ENCODE peak calls at places on chromosomes 3 and 15, in seven cellular contexts. N is activated T-helper 1 cell treated with Interleukin-2 at 50 U/mL for 16 hours, I is skeletal muscle cell, K is B cell, H is RWPE1, G is ACHN, E is naive B cell. L is an unnamed sample.

GRCh38 chr3:45689787-45690145 is 570 bp downstream of the SACM1L start:
- DNase-seq in N (no peak), G (peak; percentile 30), I (no peak), E (no peak), K (no peak), H (no peak), L (no peak)

GRCh38 chr3:127286571-127287140 is 1.2 kb downstream of the PRR20G start:
- DNase-seq in H (peak; percentile 74), K (no peak), G (peak; percentile 39), E (no peak), I (no peak), N (no peak), L (no peak)

GRCh38 chr15:36914466-36914865 is 185.9 kb downstream of the MEIS2 start:
- DNase-seq in N (no peak), K (no peak), E (no peak), G (no peak), H (no peak), I (no peak), L (no peak)

GRCh38 chr3:31984321-31984720 is 2.8 kb downstream of the ZNF860 start:
- DNase-seq in E (no peak), I (no peak), N (no peak), G (no peak), K (no peak), H (no peak), L (no peak)

GRCh38 chr15:89685995-89686394 is 4.6 kb downstream of the PEX11A start:
- DNase-seq in G (no peak), I (no peak), K (no peak), N (no peak), H (no peak), E (no peak), L (no peak)

GRCh38 chr3:11558002-11558401 is 85.7 kb downstream of the VGLL4 start:
- DNase-seq in G (no peak), K (no peak), H (peak; percentile 71), N (no peak), E (no peak), I (peak; percentile 66), L (no peak)

GRCh38 chr3:70985572-70985971 is 598.0 kb downstream of the FOXP1 start:
- DNase-seq in N (no peak), G (no peak), H (no peak), E (no peak), K (no peak), I (no peak), L (no peak)

GRCh38 chr15:43067717-43068461 is 37.9 kb downstream of the UBR1 start:
- DNase-seq in E (no peak), K (no peak), N (no peak), I (peak; percentile 4), G (no peak), H (no peak), L (no peak)

GRCh38 chr3:52004158-52004787 is 8.6 kb upstream of the RPL29 start:
- DNase-seq in E (no peak), G (no peak), K (no peak), I (peak; percentile 20), N (no peak), H (no peak), L (no peak)

GRCh38 chr3:37855363-37855970 is 6.2 kb upstream of the CTDSPL start:
- DNase-seq in E (peak; percentile 57), H (peak; percentile 38), G (peak; percentile 59), I (no peak), K (peak; percentile 66), N (peak; percentile 52), L (peak; percentile 40)

GRCh38 chr3:124545891-124546290 is 184.4 kb upstream of the UMPS start:
- DNase-seq in H (no peak), E (no peak), K (no peak), G (no peak), I (no peak), N (no peak), L (no peak)

GRCh38 chr3:54572197-54572895 is 355.5 kb downstream of the LRTM1 start:
- DNase-seq in K (no peak), E (no peak), G (peak; percentile 44), I (no peak), H (no peak), N (no peak), L (no peak)

GRCh38 chr15:82298520-82298919 is 35.9 kb downstream of the SAXO2 start:
- DNase-seq in I (no peak), H (no peak), K (peak; percentile 39), N (peak; percentile 58), E (peak; percentile 24), G (no peak), L (peak; percentile 43)

GRCh38 chr3:160226740-160227048 is 1.5 kb downstream of the C3orf80 start:
- DNase-seq in K (no peak), I (no peak), N (no peak), G (no peak), E (no peak), H (no peak), L (no peak)

GRCh38 chr3:50708620-50709019 is 33.9 kb downstream of the DOCK3 start:
- DNase-seq in E (no peak), G (no peak), I (no peak), H (no peak), N (no peak), K (no peak), L (no peak)

GRCh38 chr15:89820651-89821611 is 6.3 kb upstream of the ANPEP start:
- DNase-seq in E (no peak), N (no peak), H (peak; percentile 66), G (no peak), K (no peak), I (no peak), L (no peak)

GRCh38 chr3:11096266-11097135 is 57.8 kb upstream of the HRH1 start:
- DNase-seq in N (no peak), H (peak; percentile 89), E (no peak), I (peak; percentile 86), K (no peak), G (peak; percentile 84), L (peak; percentile 32)

GRCh38 chr3:114721209-114721608 is 425.9 kb downstream of the ZBTB20 start:
- DNase-seq in N (no peak), I (no peak), H (no peak), K (no peak), G (no peak), E (no peak), L (no peak)

GRCh38 chr3:185152433-185153169 is at the start of gene C3orf70:
- DNase-seq in H (peak; percentile 17), K (peak; percentile 37), I (no peak), G (peak; percentile 16), E (no peak), N (no peak), L (peak; percentile 52)

GRCh38 chr15:44340410-44340809 is 51.9 kb downstream of the GOLM2 start:
- DNase-seq in H (peak; percentile 71), K (no peak), N (no peak), G (no peak), E (no peak), I (peak; percentile 30), L (no peak)

GRCh38 chr3:104947946-104948345 is 418.8 kb upstream of the ALCAM start:
- DNase-seq in K (no peak), I (no peak), N (no peak), G (no peak), E (no peak), H (no peak), L (no peak)

GRCh38 chr3:189001559-189001958 is 170.2 kb upstream of the TPRG1 start:
- DNase-seq in E (no peak), G (peak; percentile 61), H (peak; percentile 68), I (peak; percentile 38), N (no peak), K (no peak), L (no peak)

GRCh38 chr3:99808163-99808794 is 9.4 kb upstream of the CMSS1 start:
- DNase-seq in N (no peak), K (peak; percentile 59), E (peak; percentile 39), I (peak; percentile 52), H (peak; percentile 43), G (peak; percentile 69), L (no peak)